ENCODE peak calls at places on chromosomes 12 and 14, in eight cellular contexts. D, A, Y, H, J, C, K and V are unnamed samples.

GRCh38 chr12:25436206-25436912 is 116.7 kb downstream of the LMNTD1 start:
- DNase-seq in D (peak), A (peak), Y (peak), H (peak), J (peak), C (peak), K (peak), V (peak)

GRCh38 chr14:39320318-39320717 is 86.6 kb downstream of the MIA2 start:
- DNase-seq in D (no peak), A (no peak), Y (no peak), H (no peak), J (no peak), C (no peak), K (no peak), V (no peak)

GRCh38 chr14:53509227-53509822 is 356.2 kb upstream of the DDHD1 start:
- DNase-seq in D (no peak), A (no peak), Y (no peak), H (no peak), J (no peak), C (no peak), K (peak), V (no peak)

GRCh38 chr12:65414526-65414925 is 136.0 kb downstream of the MSRB3 start:
- DNase-seq in D (no peak), A (no peak), Y (no peak), H (no peak), J (no peak), C (no peak), K (no peak), V (no peak)

GRCh38 chr12:132493482-132494178 is 3.7 kb downstream of the FBRSL1 start:
- DNase-seq in D (peak), A (no peak), Y (no peak), H (no peak), J (no peak), C (no peak), K (no peak), V (no peak)

GRCh38 chr12:31118831-31119530 is 45.3 kb downstream of the DDX11 start:
- DNase-seq in D (no peak), A (peak), Y (peak), H (no peak), J (peak), C (peak), K (peak), V (no peak)

GRCh38 chr14:59177229-59177628 is 11.2 kb upstream of the DAAM1 start:
- DNase-seq in D (peak), A (no peak), Y (no peak), H (no peak), J (no peak), C (no peak), K (no peak), V (no peak)

GRCh38 chr14:22560638-22561365 is 28.2 kb downstream of the DAD1 start:
- DNase-seq in D (no peak), A (no peak), Y (peak), H (peak), J (peak), C (no peak), K (no peak), V (no peak)

GRCh38 chr14:88929656-88930436 is 105.4 kb downstream of the TTC8 start:
- DNase-seq in D (no peak), A (no peak), Y (no peak), H (no peak), J (no peak), C (no peak), K (no peak), V (peak)

GRCh38 chr12:26648584-26648983 is 184.4 kb downstream of the ITPR2 start:
- DNase-seq in D (peak), A (no peak), Y (no peak), H (no peak), J (no peak), C (no peak), K (no peak), V (peak)

GRCh38 chr14:55446127-55446736 is 5.8 kb upstream of the TBPL2 start:
- DNase-seq in D (peak), A (peak), Y (peak), H (peak), J (peak), C (peak), K (peak), V (peak)

GRCh38 chr12:56165369-56165768 is 7.2 kb downstream of the MYL6 start:
- DNase-seq in D (no peak), A (no peak), Y (no peak), H (no peak), J (no peak), C (no peak), K (no peak), V (no peak)

GRCh38 chr12:52216107-52216506 is 16.9 kb upstream of the KRT7 start:
- DNase-seq in D (no peak), A (no peak), Y (no peak), H (no peak), J (no peak), C (no peak), K (no peak), V (peak)

GRCh38 chr14:94887591-94887990 is 117.7 kb upstream of the GSC start:
- DNase-seq in D (no peak), A (no peak), Y (no peak), H (no peak), J (no peak), C (no peak), K (no peak), V (no peak)

GRCh38 chr12:6370994-6371754 is 4.2 kb downstream of the SCNN1A start:
- DNase-seq in D (peak), A (no peak), Y (peak), H (peak), J (peak), C (peak), K (no peak), V (peak)